ENCODE peak calls at places on chromosome 2, in six cellular contexts. One of them, this sample, is unnamed.

GRCh38 chr2:43136011-43136799 is 90.2 kb downstream of the ZFP36L2 start:
- DNase-seq in fibroblast of lung: no peak
- DNase-seq in right atrium auricular region: no peak
- DNase-seq in B cell: no peak
- DNase-seq in neural progenitor cell: no peak
- DNase-seq in mesothelial cell of epicardium: no peak
- DNase-seq in this sample: no peak

GRCh38 chr2:169640104-169640503 is 54.1 kb downstream of the CFAP210 start:
- DNase-seq in neural progenitor cell: no peak
- DNase-seq in fibroblast of lung: no peak
- DNase-seq in B cell: no peak
- DNase-seq in mesothelial cell of epicardium: no peak
- DNase-seq in right atrium auricular region: no peak
- DNase-seq in this sample: no peak

GRCh38 chr2:133837441-133838090 is 269.3 kb upstream of the NCKAP5 start:
- DNase-seq in right atrium auricular region: peak; percentile 50
- DNase-seq in fibroblast of lung: peak; percentile 43
- DNase-seq in mesothelial cell of epicardium: no peak
- DNase-seq in B cell: no peak
- DNase-seq in neural progenitor cell: no peak
- DNase-seq in this sample: no peak

GRCh38 chr2:120305296-120305695 is 40.6 kb upstream of the INHBB start:
- DNase-seq in neural progenitor cell: peak; percentile 40
- DNase-seq in B cell: no peak
- DNase-seq in right atrium auricular region: no peak
- DNase-seq in fibroblast of lung: no peak
- DNase-seq in mesothelial cell of epicardium: no peak
- DNase-seq in this sample: no peak

GRCh38 chr2:5145053-5145452 is 547.1 kb upstream of the SOX11 start:
- DNase-seq in mesothelial cell of epicardium: no peak
- DNase-seq in right atrium auricular region: no peak
- DNase-seq in B cell: no peak
- DNase-seq in neural progenitor cell: no peak
- DNase-seq in fibroblast of lung: no peak
- DNase-seq in this sample: no peak

GRCh38 chr2:124908411-124908810 is 883.3 kb downstream of the CNTNAP5 start:
- DNase-seq in right atrium auricular region: no peak
- DNase-seq in B cell: no peak
- DNase-seq in mesothelial cell of epicardium: no peak
- DNase-seq in neural progenitor cell: no peak
- DNase-seq in fibroblast of lung: peak; percentile 53
- DNase-seq in this sample: no peak

GRCh38 chr2:168494190-168494711 is 38.2 kb downstream of the CERS6 start:
- DNase-seq in neural progenitor cell: peak; percentile 60
- DNase-seq in B cell: no peak
- DNase-seq in fibroblast of lung: peak; percentile 17
- DNase-seq in right atrium auricular region: no peak
- DNase-seq in mesothelial cell of epicardium: no peak
- DNase-seq in this sample: no peak

GRCh38 chr2:70477473-70477872 is 76.2 kb downstream of the TGFA start:
- DNase-seq in B cell: no peak
- DNase-seq in neural progenitor cell: peak; percentile 59
- DNase-seq in right atrium auricular region: no peak
- DNase-seq in fibroblast of lung: no peak
- DNase-seq in mesothelial cell of epicardium: no peak
- DNase-seq in this sample: no peak

GRCh38 chr2:207532676-207533075 is 2.9 kb downstream of the CREB1 start:
- DNase-seq in B cell: no peak
- DNase-seq in fibroblast of lung: no peak
- DNase-seq in mesothelial cell of epicardium: no peak
- DNase-seq in neural progenitor cell: no peak
- DNase-seq in right atrium auricular region: no peak
- DNase-seq in this sample: no peak

GRCh38 chr2:57546478-57546877 is 500.1 kb upstream of the VRK2 start:
- DNase-seq in mesothelial cell of epicardium: no peak
- DNase-seq in fibroblast of lung: no peak
- DNase-seq in right atrium auricular region: no peak
- DNase-seq in neural progenitor cell: no peak
- DNase-seq in B cell: no peak
- DNase-seq in this sample: no peak

GRCh38 chr2:74481961-74482800 is 617 bp downstream of the CCDC142 start:
- DNase-seq in fibroblast of lung: peak; percentile 36
- DNase-seq in mesothelial cell of epicardium: no peak
- DNase-seq in right atrium auricular region: no peak
- DNase-seq in neural progenitor cell: peak; percentile 74
- DNase-seq in B cell: peak; percentile 73
- DNase-seq in this sample: no peak

GRCh38 chr2:18454692-18455255 is 105.7 kb downstream of the RDH14 start:
- DNase-seq in neural progenitor cell: no peak
- DNase-seq in right atrium auricular region: no peak
- DNase-seq in mesothelial cell of epicardium: no peak
- DNase-seq in B cell: no peak
- DNase-seq in fibroblast of lung: no peak
- DNase-seq in this sample: no peak

GRCh38 chr2:238512247-238512867 is 85.6 kb downstream of the ASB1 start:
- DNase-seq in fibroblast of lung: no peak
- DNase-seq in B cell: no peak
- DNase-seq in right atrium auricular region: no peak
- DNase-seq in neural progenitor cell: no peak
- DNase-seq in mesothelial cell of epicardium: no peak
- DNase-seq in this sample: no peak

GRCh38 chr2:190759749-190760213 is 110.9 kb downstream of the NAB1 start:
- DNase-seq in fibroblast of lung: peak; percentile 85
- DNase-seq in right atrium auricular region: no peak
- DNase-seq in neural progenitor cell: no peak
- DNase-seq in mesothelial cell of epicardium: no peak
- DNase-seq in B cell: no peak
- DNase-seq in this sample: no peak

GRCh38 chr2:83051538-83052192 is 1407.4 kb downstream of the SUCLG1 start:
- DNase-seq in neural progenitor cell: no peak
- DNase-seq in mesothelial cell of epicardium: no peak
- DNase-seq in B cell: no peak
- DNase-seq in fibroblast of lung: peak; percentile 13
- DNase-seq in right atrium auricular region: no peak
- DNase-seq in this sample: no peak

GRCh38 chr2:155456222-155456621 is 757.7 kb downstream of the KCNJ3 start:
- DNase-seq in fibroblast of lung: no peak
- DNase-seq in right atrium auricular region: no peak
- DNase-seq in mesothelial cell of epicardium: no peak
- DNase-seq in neural progenitor cell: no peak
- DNase-seq in B cell: no peak
- DNase-seq in this sample: no peak

GRCh38 chr2:146602856-146603255 is 1242.0 kb upstream of the ACVR2A start:
- DNase-seq in right atrium auricular region: no peak
- DNase-seq in mesothelial cell of epicardium: no peak
- DNase-seq in fibroblast of lung: peak; percentile 9
- DNase-seq in neural progenitor cell: no peak
- DNase-seq in B cell: no peak
- DNase-seq in this sample: no peak

GRCh38 chr2:2142350-2142749 is 188.7 kb downstream of the MYT1L start:
- DNase-seq in B cell: no peak
- DNase-seq in right atrium auricular region: no peak
- DNase-seq in fibroblast of lung: no peak
- DNase-seq in neural progenitor cell: no peak
- DNase-seq in mesothelial cell of epicardium: no peak
- DNase-seq in this sample: no peak
- TF ChIP-seq CTCF in B cell: no peak
- TF ChIP-seq CTCF in right atrium auricular region: no peak
- TF ChIP-seq CTCF in fibroblast of lung: no peak
- TF ChIP-seq CTCF in neural progenitor cell: peak; percentile 14
- TF ChIP-seq CTCF in mesothelial cell of epicardium: no peak
- TF ChIP-seq CTCF in this sample: no peak

GRCh38 chr2:33083671-33084387 is 137.1 kb downstream of the LTBP1 start:
- DNase-seq in right atrium auricular region: no peak
- DNase-seq in neural progenitor cell: no peak
- DNase-seq in B cell: no peak
- DNase-seq in fibroblast of lung: no peak
- DNase-seq in mesothelial cell of epicardium: no peak
- DNase-seq in this sample: no peak
- TF ChIP-seq CTCF in right atrium auricular region: no peak
- TF ChIP-seq CTCF in neural progenitor cell: no peak
- TF ChIP-seq CTCF in B cell: no peak
- TF ChIP-seq CTCF in fibroblast of lung: no peak
- TF ChIP-seq CTCF in mesothelial cell of epicardium: no peak
- TF ChIP-seq CTCF in this sample: no peak

GRCh38 chr2:101038455-101039255 is 36.6 kb downstream of the RPL31 start:
- DNase-seq in mesothelial cell of epicardium: no peak
- DNase-seq in neural progenitor cell: no peak
- DNase-seq in right atrium auricular region: no peak
- DNase-seq in fibroblast of lung: no peak
- DNase-seq in B cell: no peak
- DNase-seq in this sample: no peak
- TF ChIP-seq CTCF in mesothelial cell of epicardium: peak; percentile 33
- TF ChIP-seq CTCF in neural progenitor cell: peak; percentile 34
- TF ChIP-seq CTCF in right atrium auricular region: no peak
- TF ChIP-seq CTCF in fibroblast of lung: peak; percentile 36
- TF ChIP-seq CTCF in B cell: no peak
- TF ChIP-seq CTCF in this sample: peak; percentile 47

GRCh38 chr2:101030866-101031554 is 28.9 kb downstream of the RPL31 start:
- DNase-seq in B cell: no peak
- DNase-seq in mesothelial cell of epicardium: no peak
- DNase-seq in right atrium auricular region: no peak
- DNase-seq in neural progenitor cell: no peak
- DNase-seq in fibroblast of lung: no peak
- DNase-seq in this sample: no peak
- TF ChIP-seq CTCF in B cell: no peak
- TF ChIP-seq CTCF in mesothelial cell of epicardium: no peak
- TF ChIP-seq CTCF in right atrium auricular region: no peak
- TF ChIP-seq CTCF in neural progenitor cell: no peak
- TF ChIP-seq CTCF in fibroblast of lung: no peak
- TF ChIP-seq CTCF in this sample: no peak

GRCh38 chr2:215808996-215809395 is 204.4 kb downstream of the MREG start:
- DNase-seq in mesothelial cell of epicardium: no peak
- DNase-seq in B cell: no peak
- DNase-seq in right atrium auricular region: no peak
- DNase-seq in neural progenitor cell: no peak
- DNase-seq in fibroblast of lung: no peak
- DNase-seq in this sample: no peak
- TF ChIP-seq CTCF in mesothelial cell of epicardium: no peak
- TF ChIP-seq CTCF in B cell: no peak
- TF ChIP-seq CTCF in right atrium auricular region: no peak
- TF ChIP-seq CTCF in neural progenitor cell: peak; percentile 31
- TF ChIP-seq CTCF in fibroblast of lung: peak; percentile 47
- TF ChIP-seq CTCF in this sample: peak; percentile 49

GRCh38 chr2:25672500-25673169 is 742 bp downstream of the DTNB start:
- DNase-seq in right atrium auricular region: no peak
- DNase-seq in fibroblast of lung: peak; percentile 49
- DNase-seq in neural progenitor cell: peak; percentile 84
- DNase-seq in B cell: peak; percentile 86
- DNase-seq in mesothelial cell of epicardium: no peak
- DNase-seq in this sample: peak; percentile 48

GRCh38 chr2:25674003-25674362 is 606 bp upstream of the DTNB start:
- DNase-seq in right atrium auricular region: no peak
- DNase-seq in mesothelial cell of epicardium: no peak
- DNase-seq in B cell: no peak
- DNase-seq in fibroblast of lung: peak; percentile 10
- DNase-seq in neural progenitor cell: peak; percentile 39
- DNase-seq in this sample: no peak

GRCh38 chr2:25671622-25672021 is 1.8 kb downstream of the DTNB start:
- DNase-seq in right atrium auricular region: no peak
- DNase-seq in fibroblast of lung: no peak
- DNase-seq in B cell: no peak
- DNase-seq in mesothelial cell of epicardium: no peak
- DNase-seq in neural progenitor cell: no peak
- DNase-seq in this sample: no peak

GRCh38 chr2:25669520-25669919 is 3.9 kb downstream of the DTNB start:
- DNase-seq in neural progenitor cell: peak; percentile 55
- DNase-seq in fibroblast of lung: no peak
- DNase-seq in right atrium auricular region: no peak
- DNase-seq in B cell: no peak
- DNase-seq in mesothelial cell of epicardium: no peak
- DNase-seq in this sample: no peak

DNA sequence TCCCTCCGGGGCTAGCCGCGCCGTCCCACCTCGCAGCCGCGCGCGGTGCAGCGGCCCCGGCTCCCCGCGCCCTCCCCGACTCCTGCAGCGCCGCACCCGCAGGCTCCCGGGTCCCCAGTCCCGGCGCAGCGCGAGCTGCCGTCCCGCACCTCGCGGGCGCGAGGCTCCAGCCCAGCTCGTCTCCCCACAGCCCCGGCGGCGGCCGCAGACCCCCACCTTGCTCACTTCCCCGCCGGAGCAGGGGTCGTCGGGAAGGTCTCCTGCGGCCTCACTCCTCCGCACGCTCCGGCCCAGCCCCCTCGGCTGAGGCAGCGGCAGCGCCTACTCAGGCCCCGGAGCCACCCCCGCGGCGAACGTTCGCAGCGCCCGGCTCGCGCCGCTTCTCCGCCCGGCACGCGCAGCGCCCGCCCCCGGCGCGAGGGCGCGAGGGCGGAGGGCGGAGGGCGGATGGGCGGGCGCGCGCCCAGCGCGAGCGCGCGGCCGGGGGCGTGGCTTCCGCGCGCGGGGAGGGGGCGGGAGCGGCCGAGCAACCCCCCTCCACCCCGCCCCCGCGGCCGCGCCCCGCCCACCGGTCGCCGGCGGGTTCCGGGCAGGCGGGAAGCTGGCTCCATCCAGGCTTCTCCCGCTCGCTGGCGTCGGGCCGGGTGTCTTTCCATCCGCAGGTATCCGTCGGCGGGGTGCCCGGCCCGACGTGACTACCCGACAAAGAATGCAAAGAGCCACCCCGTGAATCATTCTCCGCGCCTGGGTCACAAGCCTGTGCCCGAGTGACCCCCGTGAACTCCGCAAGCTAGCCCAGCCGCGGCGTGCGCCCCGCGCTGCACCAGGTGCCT is at the start of gene DTNB:
- DNase-seq in mesothelial cell of epicardium: peak; percentile 78
- DNase-seq in B cell: peak; percentile 97
- DNase-seq in neural progenitor cell: peak; percentile 95
- DNase-seq in right atrium auricular region: peak; percentile 80
- DNase-seq in fibroblast of lung: peak; percentile 57
- DNase-seq in this sample: peak; percentile 73
- TF ChIP-seq CTCF in mesothelial cell of epicardium: no peak
- TF ChIP-seq CTCF in B cell: no peak
- TF ChIP-seq CTCF in neural progenitor cell: no peak
- TF ChIP-seq CTCF in right atrium auricular region: no peak
- TF ChIP-seq CTCF in fibroblast of lung: no peak
- TF ChIP-seq CTCF in this sample: no peak

DNA sequence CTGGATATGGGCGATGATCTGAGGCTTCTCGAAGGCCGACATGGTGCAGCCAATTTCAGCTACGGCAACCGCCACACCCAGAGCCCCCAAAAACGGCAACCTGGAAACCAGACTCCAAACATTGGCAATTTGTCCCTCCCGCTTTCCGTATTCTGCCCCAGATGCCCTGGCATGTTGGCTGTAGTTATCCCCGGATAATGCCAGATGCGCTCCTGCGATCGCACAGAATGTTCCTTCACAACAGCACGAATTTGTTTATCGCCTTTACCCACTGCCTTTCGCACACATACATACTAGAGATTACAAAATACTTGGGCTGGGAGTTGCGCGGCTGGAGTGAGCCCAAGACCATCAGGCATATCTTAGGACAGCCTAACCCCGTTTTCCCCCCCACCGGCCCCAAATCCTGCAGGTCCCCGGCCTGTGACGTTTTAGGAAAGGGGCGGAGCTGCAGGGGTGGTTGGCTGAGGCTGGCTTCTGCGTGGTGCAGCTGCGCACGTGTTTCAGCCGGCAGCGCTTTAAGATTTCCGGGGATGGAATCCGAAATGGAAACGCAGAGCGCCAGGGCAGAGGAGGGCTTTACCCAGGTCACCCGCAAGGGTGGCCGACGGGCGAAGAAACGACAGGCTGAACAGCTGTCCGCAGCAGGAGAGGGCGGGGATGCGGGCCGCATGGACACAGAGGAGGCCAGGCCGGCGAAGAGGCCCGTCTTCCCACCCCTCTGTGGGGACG is at the start of gene PNO1:
- DNase-seq in neural progenitor cell: peak; percentile 97
- DNase-seq in right atrium auricular region: peak; percentile 96
- DNase-seq in mesothelial cell of epicardium: peak; percentile 94
- DNase-seq in B cell: peak; percentile 88
- DNase-seq in fibroblast of lung: peak; percentile 92
- DNase-seq in this sample: peak; percentile 89
- TF ChIP-seq CTCF in neural progenitor cell: no peak
- TF ChIP-seq CTCF in right atrium auricular region: no peak
- TF ChIP-seq CTCF in mesothelial cell of epicardium: no peak
- TF ChIP-seq CTCF in B cell: no peak
- TF ChIP-seq CTCF in fibroblast of lung: no peak
- TF ChIP-seq CTCF in this sample: peak; percentile 15